ENCODE peak calls at places on chromosomes 5 and 9, in five cellular contexts. S, Z, N, C and K are unnamed samples.

GRCh38 chr5:135660826-135661555 is 82.2 kb upstream of the CXCL14 start:
- DNase-seq in S (no peak), Z (no peak), N (no peak), C (no peak), K (no peak)

GRCh38 chr5:133796186-133796585 is 172.2 kb downstream of the C5orf15 start:
- DNase-seq in S (no peak), Z (no peak), N (no peak), C (no peak), K (no peak)

GRCh38 chr5:172942556-172942955 is 16.7 kb upstream of the RPL26L1 start:
- DNase-seq in S (no peak), Z (no peak), N (no peak), C (no peak), K (no peak)

GRCh38 chr9:137083418-137084004 is 3.3 kb upstream of the MAN1B1 start:
- DNase-seq in S (peak; percentile 80), Z (no peak), N (peak; percentile 70), C (no peak), K (peak; percentile 66)

GRCh38 chr9:79382468-79382867 is 189.3 kb upstream of the TLE4 start:
- DNase-seq in S (no peak), Z (no peak), N (no peak), C (no peak), K (no peak)

GRCh38 chr5:35136386-35136785 is 88.6 kb upstream of the AGXT2 start:
- DNase-seq in S (no peak), Z (no peak), N (no peak), C (no peak), K (no peak)

GRCh38 chr5:90264930-90265857 is 144.4 kb downstream of the CETN3 start:
- DNase-seq in S (peak; percentile 82), Z (peak; percentile 25), N (peak; percentile 35), C (peak; percentile 31), K (peak; percentile 41)

GRCh38 chr9:127853312-127854168 is 918 bp downstream of the ENG start:
- DNase-seq in S (no peak), Z (no peak), N (no peak), C (peak; percentile 74), K (no peak)

GRCh38 chr5:171712616-171713015 is 73.0 kb upstream of the SMIM23 start:
- DNase-seq in S (no peak), Z (no peak), N (no peak), C (no peak), K (no peak)

GRCh38 chr9:136538599-136539426 is 7.0 kb downstream of the NOTCH1 start:
- DNase-seq in S (no peak), Z (no peak), N (no peak), C (no peak), K (no peak)

GRCh38 chr5:67014957-67015400 is 181.6 kb downstream of the CD180 start:
- DNase-seq in S (no peak), Z (no peak), N (no peak), C (no peak), K (no peak)

GRCh38 chr5:32388429-32389111 is 56.0 kb downstream of the ZFR start:
- DNase-seq in S (no peak), Z (no peak), N (no peak), C (no peak), K (no peak)

GRCh38 chr5:22372376-22372775 is 480.8 kb downstream of the CDH12 start:
- DNase-seq in S (no peak), Z (no peak), N (no peak), C (no peak), K (no peak)

GRCh38 chr9:3628239-3628638 is 102.4 kb upstream of the RFX3 start:
- DNase-seq in S (no peak), Z (no peak), N (no peak), C (no peak), K (no peak)

GRCh38 chr5:90570034-90570433 is 11.4 kb downstream of the ADGRV1 start:
- DNase-seq in S (no peak), Z (no peak), N (no peak), C (no peak), K (no peak)

GRCh38 chr5:1099931-1100651 is 11.8 kb downstream of the SLC12A7 start:
- DNase-seq in S (no peak), Z (no peak), N (no peak), C (no peak), K (no peak)

GRCh38 chr5:179158556-179158955 is 98.4 kb downstream of the ZNF354C start:
- DNase-seq in S (no peak), Z (no peak), N (no peak), C (no peak), K (no peak)

GRCh38 chr9:31908891-31909480 is 475.5 kb upstream of the ACO1 start:
- DNase-seq in S (no peak), Z (no peak), N (no peak), C (no peak), K (no peak)

GRCh38 chr9:120410925-120411501 is 169.0 kb downstream of the CDK5RAP2 start:
- DNase-seq in S (no peak), Z (no peak), N (no peak), C (no peak), K (no peak)

GRCh38 chr5:160263326-160263850 is 34.1 kb downstream of the FABP6 start:
- DNase-seq in S (no peak), Z (no peak), N (no peak), C (peak; percentile 47), K (no peak)

GRCh38 chr5:149452665-149453617 is 73.8 kb upstream of the IL17B start:
- DNase-seq in S (no peak), Z (no peak), N (peak; percentile 79), C (no peak), K (no peak)

GRCh38 chr9:91162784-91163440 is 198.8 kb downstream of the AUH start:
- DNase-seq in S (peak; percentile 76), Z (no peak), N (no peak), C (no peak), K (peak; percentile 21)

DNA sequence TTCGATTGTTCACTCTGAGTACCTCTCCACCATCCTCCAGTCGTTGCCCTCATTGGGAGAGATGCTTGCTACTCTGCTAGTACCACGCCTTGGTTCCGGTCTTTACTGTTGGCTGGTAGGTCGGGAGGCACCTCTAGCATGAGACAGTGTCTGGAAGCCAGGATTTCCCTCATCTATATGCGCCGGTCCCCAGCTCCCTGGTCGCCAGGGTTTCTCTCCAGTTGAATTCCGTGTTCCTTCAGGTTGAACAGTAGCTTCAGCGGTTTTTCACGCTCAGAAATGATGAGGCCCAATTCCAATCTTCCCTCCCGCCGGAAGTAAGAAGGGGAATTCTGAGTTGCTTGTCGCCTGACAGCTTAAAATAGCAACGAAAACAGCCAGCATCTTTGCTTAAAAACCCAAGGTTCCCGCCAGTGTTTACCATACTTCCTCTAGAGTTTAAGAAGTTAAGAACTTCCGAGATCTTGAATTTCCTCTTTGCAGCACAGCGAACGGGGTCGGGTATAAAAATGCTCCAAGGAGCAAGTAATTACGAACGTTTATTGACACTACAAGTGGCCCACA is 1.3 kb upstream of the ST8SIA4 start:
- DNase-seq in S (peak; percentile 14), Z (no peak), N (no peak), C (no peak), K (no peak)
- TF ChIP-seq USF2 in S (no peak), Z (no peak), N (no peak), C (no peak), K (no peak)

GRCh38 chr5:181219262-181220177 is 3.6 kb upstream of the TRIM41 start:
- DNase-seq in S (no peak), Z (no peak), N (no peak), C (no peak), K (no peak)
- TF ChIP-seq POLR2AphosphoS5 in S (no peak), Z (no peak), N (no peak), C (no peak), K (no peak)

GRCh38 chr9:26205316-26205715 is 527.1 kb upstream of the TUSC1 start:
- DNase-seq in S (no peak), Z (no peak), N (no peak), C (no peak), K (no peak)

DNA sequence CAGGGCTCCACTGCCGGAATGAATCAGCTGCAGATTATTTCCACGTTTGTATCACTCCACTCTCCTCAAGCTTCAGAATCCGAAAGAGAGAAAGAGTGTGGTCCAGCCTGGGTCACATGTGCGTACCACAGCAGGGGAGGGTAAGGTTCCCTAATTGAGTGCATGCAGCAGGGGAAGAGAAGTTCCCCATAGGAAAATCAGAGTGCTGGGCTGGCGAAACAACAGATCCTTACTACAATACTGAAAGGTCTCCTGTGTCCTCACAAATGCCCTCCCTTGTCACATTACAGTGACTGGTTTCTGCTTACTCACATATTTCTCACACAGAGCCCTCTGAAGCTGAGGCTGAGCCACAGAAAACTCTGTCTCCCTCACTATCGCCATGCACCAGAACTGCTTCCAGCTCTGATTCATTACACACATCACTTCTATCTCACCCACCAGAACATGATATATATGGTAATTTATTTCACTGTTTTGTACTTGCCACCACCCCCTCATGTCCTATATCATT is 532.2 kb upstream of the TUSC1 start:
- DNase-seq in S (no peak), Z (no peak), N (no peak), C (no peak), K (no peak)
- TF ChIP-seq USF2 in S (no peak), Z (no peak), N (no peak), C (no peak), K (no peak)

DNA sequence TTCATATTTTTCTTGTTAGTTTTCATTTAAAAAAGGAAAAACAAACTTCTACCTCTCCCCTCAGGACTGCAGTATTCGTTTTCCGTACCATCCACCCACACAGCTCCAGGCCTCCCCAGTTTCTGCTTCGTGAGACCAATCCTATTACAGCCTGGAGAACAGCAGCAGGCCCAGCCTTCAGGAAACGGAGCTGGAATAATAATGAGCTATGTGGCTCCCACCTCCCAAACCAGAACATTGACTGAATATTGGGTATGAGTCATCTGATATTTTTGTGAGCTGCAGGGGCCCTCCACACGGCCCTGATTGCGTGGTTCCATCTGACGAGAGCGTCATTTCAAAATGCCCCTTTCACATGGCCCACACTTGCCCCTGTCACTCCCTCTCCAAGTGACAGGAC is 192.1 kb downstream of the BRINP1 start:
- DNase-seq in S (no peak), Z (no peak), N (no peak), C (no peak), K (no peak)
- TF ChIP-seq POLR2AphosphoS5 in S (no peak), Z (no peak), N (no peak), C (no peak), K (no peak)

DNA sequence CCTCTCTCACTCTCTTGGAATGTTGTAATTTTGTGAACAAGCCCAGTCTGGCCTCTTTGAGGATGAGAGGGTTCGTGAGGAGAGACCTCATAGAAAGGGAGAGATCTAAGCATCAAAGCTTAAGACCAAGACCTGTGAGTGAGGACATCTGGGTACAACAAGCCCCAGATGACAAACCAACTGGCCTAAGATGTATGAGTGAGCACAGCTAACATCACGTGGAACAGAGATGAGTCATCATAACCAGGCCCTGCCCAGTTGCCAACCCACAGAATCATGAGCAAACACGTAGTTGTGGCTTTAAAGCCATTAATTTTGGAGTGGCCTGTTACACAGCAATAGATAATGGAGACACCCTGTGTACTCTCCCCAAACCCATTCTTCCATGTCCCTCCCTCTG is 439.1 kb upstream of the KIF2A start:
- DNase-seq in S (peak; percentile 36), Z (no peak), N (no peak), C (no peak), K (peak; percentile 32)
- TF ChIP-seq USF2 in S (peak; percentile 45), Z (no peak), N (no peak), C (no peak), K (no peak)